ENCODE peak calls at places on chromosomes 1 and 21, in seven cellular contexts. One of them, this sample, is unnamed.

GRCh38 chr1:89781494-89782126 is 39.2 kb upstream of the LRRC8D start:
- DNase-seq in neural crest cell: no peak
- DNase-seq in Calu3: peak
- DNase-seq in NB4: no peak
- DNase-seq in AG09309: no peak
- DNase-seq in Panc1: no peak
- DNase-seq in AG09319: no peak
- DNase-seq in this sample: peak

GRCh38 chr1:176205322-176205914 is 1.7 kb downstream of the COP1 start:
- DNase-seq in Calu3: no peak
- DNase-seq in NB4: peak
- DNase-seq in Panc1: no peak
- DNase-seq in AG09319: no peak
- DNase-seq in AG09309: no peak
- DNase-seq in neural crest cell: no peak
- DNase-seq in this sample: no peak

GRCh38 chr1:7770620-7770938 is 517 bp upstream of the VAMP3 start:
- DNase-seq in NB4: no peak
- DNase-seq in Panc1: peak
- DNase-seq in AG09309: no peak
- DNase-seq in Calu3: no peak
- DNase-seq in AG09319: no peak
- DNase-seq in neural crest cell: no peak
- DNase-seq in this sample: no peak

GRCh38 chr1:158053276-158053675 is 59.8 kb downstream of the KIRREL1 start:
- DNase-seq in Calu3: no peak
- DNase-seq in Panc1: no peak
- DNase-seq in AG09319: no peak
- DNase-seq in neural crest cell: no peak
- DNase-seq in AG09309: no peak
- DNase-seq in NB4: no peak
- DNase-seq in this sample: no peak

GRCh38 chr21:44392916-44393315 is 39.5 kb downstream of the TRPM2 start:
- DNase-seq in Panc1: no peak
- DNase-seq in AG09309: no peak
- DNase-seq in Calu3: no peak
- DNase-seq in neural crest cell: no peak
- DNase-seq in AG09319: no peak
- DNase-seq in NB4: no peak
- DNase-seq in this sample: no peak

GRCh38 chr1:224684920-224685547 is 68.9 kb downstream of the CNIH3 start:
- DNase-seq in AG09309: no peak
- DNase-seq in Calu3: no peak
- DNase-seq in Panc1: no peak
- DNase-seq in AG09319: no peak
- DNase-seq in NB4: no peak
- DNase-seq in neural crest cell: no peak
- DNase-seq in this sample: no peak

GRCh38 chr1:89085781-89086180 is 20.8 kb upstream of the GBP1 start:
- DNase-seq in AG09309: no peak
- DNase-seq in NB4: peak
- DNase-seq in neural crest cell: no peak
- DNase-seq in Panc1: peak
- DNase-seq in Calu3: no peak
- DNase-seq in AG09319: no peak
- DNase-seq in this sample: peak

GRCh38 chr21:35663856-35664606 is 396.3 kb downstream of the SETD4 start:
- DNase-seq in NB4: no peak
- DNase-seq in neural crest cell: no peak
- DNase-seq in Calu3: no peak
- DNase-seq in AG09319: no peak
- DNase-seq in Panc1: no peak
- DNase-seq in AG09309: no peak
- DNase-seq in this sample: no peak

GRCh38 chr1:192485692-192486436 is 89.7 kb upstream of the RGS1 start:
- DNase-seq in NB4: no peak
- DNase-seq in AG09319: peak
- DNase-seq in Panc1: no peak
- DNase-seq in AG09309: peak
- DNase-seq in Calu3: peak
- DNase-seq in neural crest cell: no peak
- DNase-seq in this sample: no peak

GRCh38 chr1:152479792-152480595 is 30.6 kb upstream of the LCE5A start:
- DNase-seq in Calu3: peak
- DNase-seq in Panc1: no peak
- DNase-seq in neural crest cell: no peak
- DNase-seq in AG09309: no peak
- DNase-seq in NB4: peak
- DNase-seq in AG09319: no peak
- DNase-seq in this sample: peak

GRCh38 chr21:35048183-35048601 is 910 bp downstream of the RUNX1 start:
- DNase-seq in AG09319: no peak
- DNase-seq in Panc1: no peak
- DNase-seq in AG09309: no peak
- DNase-seq in NB4: peak
- DNase-seq in Calu3: peak
- DNase-seq in neural crest cell: no peak
- DNase-seq in this sample: peak

GRCh38 chr21:42093991-42094417 is 22.9 kb downstream of the UMODL1 start:
- DNase-seq in NB4: no peak
- DNase-seq in AG09319: peak
- DNase-seq in neural crest cell: no peak
- DNase-seq in Panc1: no peak
- DNase-seq in Calu3: peak
- DNase-seq in AG09309: peak
- DNase-seq in this sample: no peak

GRCh38 chr1:54409156-54410142 is 3.3 kb upstream of the SSBP3 start:
- DNase-seq in Calu3: no peak
- DNase-seq in neural crest cell: no peak
- DNase-seq in Panc1: no peak
- DNase-seq in AG09319: no peak
- DNase-seq in AG09309: no peak
- DNase-seq in NB4: peak
- DNase-seq in this sample: peak

GRCh38 chr1:110986407-110986891 is 22.7 kb upstream of the LRIF1 start:
- DNase-seq in Calu3: no peak
- DNase-seq in AG09309: no peak
- DNase-seq in NB4: no peak
- DNase-seq in neural crest cell: no peak
- DNase-seq in Panc1: no peak
- DNase-seq in AG09319: no peak
- DNase-seq in this sample: no peak

GRCh38 chr1:145935708-145936107 is 8.4 kb upstream of the RBM8A start:
- DNase-seq in Calu3: no peak
- DNase-seq in neural crest cell: no peak
- DNase-seq in Panc1: no peak
- DNase-seq in AG09319: no peak
- DNase-seq in AG09309: no peak
- DNase-seq in NB4: no peak
- DNase-seq in this sample: no peak

GRCh38 chr1:85888961-85889360 is 180.7 kb upstream of the ZNHIT6 start:
- DNase-seq in neural crest cell: no peak
- DNase-seq in AG09309: no peak
- DNase-seq in NB4: no peak
- DNase-seq in Panc1: no peak
- DNase-seq in AG09319: no peak
- DNase-seq in Calu3: no peak
- DNase-seq in this sample: no peak

GRCh38 chr1:151282883-151283725 is 1.0 kb downstream of the ZNF687 start:
- DNase-seq in neural crest cell: no peak
- DNase-seq in AG09309: no peak
- DNase-seq in Panc1: no peak
- DNase-seq in AG09319: no peak
- DNase-seq in Calu3: peak
- DNase-seq in NB4: peak
- DNase-seq in this sample: peak

GRCh38 chr1:151277249-151277648 is 4.8 kb upstream of the ZNF687 start:
- DNase-seq in neural crest cell: no peak
- DNase-seq in Panc1: no peak
- DNase-seq in AG09309: no peak
- DNase-seq in NB4: peak
- DNase-seq in AG09319: no peak
- DNase-seq in Calu3: no peak
- DNase-seq in this sample: peak

GRCh38 chr1:151284013-151284577 is 2.0 kb downstream of the ZNF687 start:
- DNase-seq in Calu3: no peak
- DNase-seq in neural crest cell: no peak
- DNase-seq in AG09309: no peak
- DNase-seq in AG09319: no peak
- DNase-seq in Panc1: no peak
- DNase-seq in NB4: no peak
- DNase-seq in this sample: no peak

GRCh38 chr1:151281969-151282882 is at the start of gene ZNF687:
- DNase-seq in AG09309: peak
- DNase-seq in Panc1: peak
- DNase-seq in neural crest cell: peak
- DNase-seq in NB4: peak
- DNase-seq in Calu3: peak
- DNase-seq in AG09319: peak
- DNase-seq in this sample: peak

GRCh38 chr1:151281225-151281968 is 702 bp upstream of the ZNF687 start:
- DNase-seq in neural crest cell: peak
- DNase-seq in AG09309: peak
- DNase-seq in NB4: peak
- DNase-seq in AG09319: peak
- DNase-seq in Calu3: peak
- DNase-seq in Panc1: peak
- DNase-seq in this sample: peak
- TF ChIP-seq CTCF in neural crest cell: peak
- TF ChIP-seq CTCF in AG09309: no peak
- TF ChIP-seq CTCF in NB4: no peak
- TF ChIP-seq CTCF in AG09319: no peak
- TF ChIP-seq CTCF in Calu3: no peak
- TF ChIP-seq CTCF in Panc1: no peak
- TF ChIP-seq CTCF in this sample: no peak

GRCh38 chr1:109397451-109398342 is at the start of gene SORT1:
- DNase-seq in AG09309: no peak
- DNase-seq in Calu3: peak
- DNase-seq in NB4: peak
- DNase-seq in neural crest cell: peak
- DNase-seq in Panc1: no peak
- DNase-seq in AG09319: peak
- DNase-seq in this sample: peak
- TF ChIP-seq CTCF in AG09309: no peak
- TF ChIP-seq CTCF in Calu3: no peak
- TF ChIP-seq CTCF in NB4: no peak
- TF ChIP-seq CTCF in neural crest cell: no peak
- TF ChIP-seq CTCF in Panc1: no peak
- TF ChIP-seq CTCF in AG09319: no peak
- TF ChIP-seq CTCF in this sample: no peak

GRCh38 chr1:57017717-57018116 is 51.9 kb upstream of the C8B start:
- DNase-seq in NB4: peak
- DNase-seq in Panc1: no peak
- DNase-seq in AG09309: no peak
- DNase-seq in neural crest cell: peak
- DNase-seq in AG09319: no peak
- DNase-seq in Calu3: no peak
- DNase-seq in this sample: peak
- TF ChIP-seq CTCF in NB4: peak
- TF ChIP-seq CTCF in Panc1: peak
- TF ChIP-seq CTCF in AG09309: peak
- TF ChIP-seq CTCF in neural crest cell: peak
- TF ChIP-seq CTCF in AG09319: peak
- TF ChIP-seq CTCF in Calu3: no peak
- TF ChIP-seq CTCF in this sample: no peak

GRCh38 chr1:173628888-173629287 is 6.2 kb upstream of the TEX50 start:
- DNase-seq in AG09319: no peak
- DNase-seq in neural crest cell: no peak
- DNase-seq in Calu3: peak
- DNase-seq in NB4: no peak
- DNase-seq in AG09309: no peak
- DNase-seq in Panc1: no peak
- DNase-seq in this sample: peak
- TF ChIP-seq CTCF in AG09319: peak
- TF ChIP-seq CTCF in neural crest cell: no peak
- TF ChIP-seq CTCF in Calu3: no peak
- TF ChIP-seq CTCF in NB4: no peak
- TF ChIP-seq CTCF in AG09309: no peak
- TF ChIP-seq CTCF in Panc1: no peak
- TF ChIP-seq CTCF in this sample: no peak

GRCh38 chr1:77313491-77313890 is 31.7 kb downstream of the AK5 start:
- DNase-seq in AG09309: no peak
- DNase-seq in Calu3: peak
- DNase-seq in neural crest cell: no peak
- DNase-seq in NB4: peak
- DNase-seq in AG09319: no peak
- DNase-seq in Panc1: no peak
- DNase-seq in this sample: peak
- TF ChIP-seq CTCF in AG09309: peak
- TF ChIP-seq CTCF in Calu3: peak
- TF ChIP-seq CTCF in neural crest cell: peak
- TF ChIP-seq CTCF in NB4: peak
- TF ChIP-seq CTCF in AG09319: peak
- TF ChIP-seq CTCF in Panc1: peak
- TF ChIP-seq CTCF in this sample: peak

GRCh38 chr1:196059210-196059609 is 549.0 kb downstream of the KCNT2 start:
- DNase-seq in Panc1: no peak
- DNase-seq in neural crest cell: no peak
- DNase-seq in NB4: no peak
- DNase-seq in AG09309: no peak
- DNase-seq in Calu3: no peak
- DNase-seq in AG09319: no peak
- DNase-seq in this sample: no peak
- TF ChIP-seq CTCF in Panc1: no peak
- TF ChIP-seq CTCF in neural crest cell: no peak
- TF ChIP-seq CTCF in NB4: no peak
- TF ChIP-seq CTCF in AG09309: no peak
- TF ChIP-seq CTCF in Calu3: no peak
- TF ChIP-seq CTCF in AG09319: no peak
- TF ChIP-seq CTCF in this sample: no peak

DNA sequence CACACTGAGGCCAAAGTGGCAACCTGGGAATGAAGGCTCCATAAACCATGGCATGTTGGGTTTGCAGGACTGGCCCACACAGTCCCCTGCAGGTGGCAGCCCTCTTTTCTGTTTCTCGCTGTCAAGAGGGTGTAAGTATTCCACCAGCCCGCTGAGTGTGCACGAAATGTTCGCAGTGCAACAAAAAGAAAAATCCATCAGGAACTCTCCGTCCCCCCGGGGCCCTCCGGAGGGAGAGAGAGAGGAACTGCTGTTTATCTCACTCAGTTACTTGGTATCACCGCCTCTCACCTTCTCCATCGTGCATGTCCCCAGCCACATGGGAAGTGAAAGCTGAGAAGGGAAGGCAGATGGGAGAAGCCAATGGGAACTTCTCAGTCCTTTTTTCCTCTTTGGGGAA is 38.3 kb downstream of the NCF2 start:
- DNase-seq in NB4: no peak
- DNase-seq in AG09309: no peak
- DNase-seq in neural crest cell: no peak
- DNase-seq in AG09319: no peak
- DNase-seq in Panc1: no peak
- DNase-seq in Calu3: no peak
- DNase-seq in this sample: no peak
- TF ChIP-seq CTCF in NB4: no peak
- TF ChIP-seq CTCF in AG09309: no peak
- TF ChIP-seq CTCF in neural crest cell: no peak
- TF ChIP-seq CTCF in AG09319: no peak
- TF ChIP-seq CTCF in Panc1: no peak
- TF ChIP-seq CTCF in Calu3: no peak
- TF ChIP-seq CTCF in this sample: no peak

This sample was measured in activated CD8-positive, alpha-beta T cell treated with anti-CD3 and anti-CD28 coated beads for 36 hours.